ENCODE peak calls at places on chromosome 6, in ten cellular contexts. G is cardiac fibroblast, H is uterus, T is left ventricle myocardium inferior, B is choroid plexus epithelial cell, D is PC-9, R is neural progenitor cell, M is tibial artery, I is heart right ventricle, V is K562. E is an unnamed sample.

GRCh38 chr6:148501178-148501590 is 158.5 kb downstream of the SASH1 start:
- DNase-seq in G (peak), H (peak), T (no peak), B (peak), D (no peak), R (no peak), M (peak), I (peak), V (no peak), E (no peak)

GRCh38 chr6:112176175-112176574 is 78.2 kb downstream of the LAMA4 start:
- DNase-seq in G (no peak), H (no peak), T (no peak), B (no peak), D (no peak), R (no peak), M (no peak), I (no peak), V (no peak), E (no peak)

GRCh38 chr6:162343196-162343901 is 384.2 kb downstream of the PRKN start:
- DNase-seq in G (no peak), H (no peak), T (no peak), B (no peak), D (no peak), R (peak), M (no peak), I (no peak), V (no peak), E (no peak)

GRCh38 chr6:13513606-13514502 is 26.5 kb upstream of the GFOD1 start:
- DNase-seq in G (no peak), H (no peak), T (no peak), B (no peak), D (no peak), R (no peak), M (no peak), I (no peak), V (no peak), E (no peak)

GRCh38 chr6:90178294-90178678 is 118.4 kb downstream of the BACH2 start:
- DNase-seq in G (no peak), H (no peak), T (no peak), B (no peak), D (no peak), R (no peak), M (no peak), I (no peak), V (no peak), E (no peak)

GRCh38 chr6:90460067-90460466 is 126.8 kb downstream of the MAP3K7 start:
- DNase-seq in G (no peak), H (no peak), T (no peak), B (no peak), D (no peak), R (no peak), M (no peak), I (no peak), V (no peak), E (no peak)

GRCh38 chr6:163579880-163580295 is 165.4 kb downstream of the QKI start:
- DNase-seq in G (peak), H (no peak), T (no peak), B (peak), D (peak), R (peak), M (no peak), I (no peak), V (no peak), E (no peak)

GRCh38 chr6:48199502-48199901 is 88.5 kb upstream of the PTCHD4 start:
- DNase-seq in G (no peak), H (no peak), T (no peak), B (no peak), D (no peak), R (no peak), M (no peak), I (no peak), V (no peak), E (no peak)

GRCh38 chr6:35731736-35732532 is 4.9 kb upstream of the ARMC12 start:
- DNase-seq in G (peak), H (peak), T (peak), B (peak), D (peak), R (peak), M (peak), I (peak), V (peak), E (peak)

GRCh38 chr6:27591660-27592059 is 118.8 kb upstream of the ZNF184 start:
- DNase-seq in G (peak), H (no peak), T (no peak), B (peak), D (peak), R (peak), M (no peak), I (no peak), V (peak), E (no peak)

DNA sequence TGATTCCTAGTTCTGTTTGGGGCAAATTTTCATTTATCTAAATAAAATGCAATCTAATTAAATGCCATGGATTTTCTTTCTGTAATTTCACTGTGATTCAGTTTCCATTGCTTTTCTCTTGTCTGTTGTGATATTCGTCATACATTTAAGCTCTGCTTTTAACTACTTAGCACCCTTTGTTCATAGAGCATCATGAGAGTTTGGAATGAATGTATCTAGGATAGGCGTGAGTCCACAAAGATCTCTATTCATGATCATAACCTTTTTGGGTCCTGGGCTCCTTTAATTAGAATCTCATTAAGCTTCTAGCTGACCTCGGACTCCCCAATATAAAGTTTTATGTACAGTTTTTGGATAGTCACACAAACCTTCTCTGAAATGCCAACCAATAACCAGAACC is 32.9 kb downstream of the ZBTB2 start:
- DNase-seq in G (no peak), H (no peak), T (no peak), B (no peak), D (no peak), R (no peak), M (no peak), I (no peak), V (no peak), E (no peak)
- H3K4me3 ChIP-seq in G (no peak), H (no peak), T (no peak), B (no peak), D (no peak), R (no peak), M (no peak), I (no peak), V (no peak), E (no peak)

DNA sequence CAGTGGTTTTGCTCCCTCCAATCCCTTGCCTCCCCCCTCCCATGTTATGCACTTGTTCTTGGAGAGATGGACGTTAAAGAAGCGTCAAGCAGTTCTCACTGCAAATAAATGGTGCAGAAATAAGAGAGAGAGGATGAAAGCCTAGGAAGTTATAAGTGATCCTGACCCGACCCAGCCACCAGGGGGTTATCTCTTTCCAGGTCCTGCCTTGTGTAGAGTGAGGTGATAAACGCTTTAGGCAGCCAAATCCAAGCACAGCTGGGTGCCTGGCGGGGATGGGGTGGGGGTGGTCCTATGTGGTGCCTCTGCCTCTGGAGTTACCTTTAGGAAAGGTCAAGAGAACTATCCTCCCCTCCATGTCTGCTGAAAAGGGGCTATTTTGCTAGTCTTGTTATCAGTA is 9.1 kb upstream of the TFAP2A start:
- DNase-seq in G (no peak), H (no peak), T (no peak), B (no peak), D (no peak), R (no peak), M (no peak), I (no peak), V (peak), E (no peak)
- TF ChIP-seq CTCF in G (no peak), H (no peak), T (no peak), B (no peak), D (no peak), R (peak), M (no peak), I (no peak), V (peak), E (no peak)

DNA sequence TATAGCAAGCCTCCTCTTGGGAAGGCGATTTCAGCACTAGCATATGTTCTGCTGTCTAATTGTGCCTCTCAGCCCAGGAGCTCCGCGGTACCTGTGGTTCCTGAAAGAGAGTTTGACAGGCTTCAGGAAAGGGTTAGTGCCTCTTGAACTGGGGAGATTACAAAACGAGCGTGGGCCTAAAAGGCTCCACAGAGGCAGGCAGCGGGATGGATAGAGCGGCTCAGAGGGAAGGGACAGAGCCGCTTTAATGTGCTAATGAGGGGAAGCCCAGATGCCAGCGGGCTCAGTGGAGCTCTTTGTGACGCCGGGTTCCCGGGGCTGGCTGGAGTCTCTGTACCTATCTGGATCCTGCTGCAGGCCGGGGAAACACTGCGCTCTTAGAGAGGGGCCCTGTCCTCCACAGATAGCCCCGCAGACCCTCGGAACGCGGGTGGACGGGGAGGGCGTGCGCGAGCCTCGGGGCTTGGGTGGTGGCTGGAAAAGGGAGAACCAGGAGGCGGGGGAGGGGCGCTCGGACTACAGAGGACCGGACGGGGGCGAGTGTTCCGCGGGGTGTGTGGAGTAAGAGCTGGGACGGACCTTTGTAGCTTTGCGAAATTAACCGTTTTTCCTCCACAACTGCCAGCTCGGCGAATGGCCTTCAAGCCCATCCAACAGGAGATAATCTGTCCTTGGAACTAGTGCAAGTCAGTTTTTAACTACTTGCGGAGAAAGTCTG is 12.9 kb downstream of the SLC35F1 start:
- DNase-seq in G (no peak), H (peak), T (no peak), B (no peak), D (no peak), R (peak), M (no peak), I (no peak), V (no peak), E (peak)
- H3K4me3 ChIP-seq in G (no peak), H (no peak), T (peak), B (no peak), D (no peak), R (peak), M (peak), I (peak), V (no peak), E (peak)

DNA sequence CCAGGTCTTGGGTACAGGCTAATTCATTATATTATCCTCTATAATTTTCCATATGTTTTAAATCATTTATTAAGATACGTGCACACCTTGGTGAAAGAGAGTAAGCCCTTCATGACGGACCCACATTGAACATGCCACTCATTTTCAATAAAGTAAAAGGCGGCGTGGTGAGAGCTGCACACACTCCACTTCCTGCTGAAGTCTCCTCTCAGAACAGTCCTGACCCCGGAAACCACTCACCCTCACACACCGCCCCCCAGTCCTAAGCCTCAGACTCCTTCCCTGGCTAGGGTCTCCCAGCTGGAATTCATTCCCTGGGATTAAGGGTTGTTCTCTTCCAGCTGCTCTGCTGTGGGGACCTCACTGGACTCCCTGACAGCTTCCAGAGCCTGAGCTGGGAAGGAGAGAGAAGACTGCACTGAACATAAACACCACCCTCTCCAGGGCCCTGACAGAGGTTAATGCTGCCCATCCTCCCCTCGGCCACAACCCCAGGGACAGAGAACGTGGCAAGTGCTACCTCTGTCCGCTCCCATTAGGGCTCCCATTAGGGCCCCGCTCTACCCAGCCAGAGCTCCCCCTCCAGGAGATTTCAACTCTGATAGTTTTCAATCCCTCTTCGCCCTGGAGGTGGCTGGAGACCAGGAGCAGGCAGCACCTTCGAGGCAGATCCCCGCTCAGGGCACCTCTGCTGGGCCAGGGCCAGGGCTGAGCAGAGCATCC is 24.8 kb downstream of the GRM4 start:
- DNase-seq in G (no peak), H (no peak), T (no peak), B (no peak), D (no peak), R (peak), M (no peak), I (no peak), V (no peak), E (no peak)
- TF ChIP-seq CTCF in G (no peak), H (no peak), T (no peak), B (no peak), D (no peak), R (peak), M (no peak), I (no peak), V (no peak), E (no peak)

GRCh38 chr6:125793863-125794262 is 3.1 kb downstream of the NCOA7 start:
- DNase-seq in G (peak), H (no peak), T (no peak), B (no peak), D (no peak), R (no peak), M (no peak), I (no peak), V (no peak), E (no peak)
- H3K4me3 ChIP-seq in G (peak), H (no peak), T (peak), B (no peak), D (peak), R (no peak), M (no peak), I (no peak), V (no peak), E (peak)

DNA sequence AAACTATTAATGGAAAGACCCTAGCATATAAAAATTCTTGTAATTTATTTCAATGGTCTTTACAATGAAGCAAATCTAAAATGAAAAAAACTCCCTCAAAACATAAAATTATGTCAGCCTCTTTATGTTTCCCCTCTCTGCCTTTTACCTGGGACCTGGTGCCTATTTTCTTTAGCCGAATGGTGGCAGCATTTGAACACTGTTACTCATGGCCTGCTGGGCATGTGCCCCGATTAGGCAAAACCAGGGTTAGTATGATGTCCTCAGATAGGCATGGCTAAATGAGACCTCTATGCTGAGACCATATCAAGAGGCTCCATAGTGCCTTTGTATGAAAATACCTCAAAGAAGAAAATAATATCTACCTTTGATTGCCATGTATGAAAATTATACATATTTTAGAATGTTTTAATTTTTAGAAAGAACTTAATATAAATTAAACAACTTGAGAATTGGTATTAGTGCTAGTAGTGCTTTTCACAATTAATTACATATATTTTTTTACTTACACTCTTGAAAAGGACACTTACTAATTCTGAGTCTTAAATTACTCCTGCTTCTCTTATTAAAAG is 22.5 kb upstream of the C6orf58 start:
- DNase-seq in G (peak), H (no peak), T (no peak), B (peak), D (no peak), R (peak), M (no peak), I (no peak), V (no peak), E (no peak)
- TF ChIP-seq CTCF in G (peak), H (no peak), T (peak), B (peak), D (peak), R (peak), M (no peak), I (peak), V (no peak), E (peak)

GRCh38 chr6:167849846-167850459 is 23.2 kb downstream of the AFDN start:
- DNase-seq in G (peak), H (no peak), T (no peak), B (peak), D (peak), R (peak), M (no peak), I (no peak), V (no peak), E (no peak)
- H3K4me3 ChIP-seq in G (no peak), H (no peak), T (no peak), B (no peak), D (peak), R (peak), M (no peak), I (no peak), V (no peak), E (no peak)

GRCh38 chr6:152087701-152088100 is 280.2 kb downstream of the ESR1 start:
- DNase-seq in G (no peak), H (no peak), T (no peak), B (peak), D (no peak), R (no peak), M (no peak), I (no peak), V (no peak), E (no peak)

GRCh38 chr6:152087096-152087495 is 279.6 kb downstream of the ESR1 start:
- DNase-seq in G (peak), H (no peak), T (no peak), B (no peak), D (no peak), R (no peak), M (no peak), I (no peak), V (no peak), E (no peak)

GRCh38 chr6:152091851-152092341 is 284.4 kb downstream of the ESR1 start:
- DNase-seq in G (peak), H (no peak), T (no peak), B (peak), D (peak), R (no peak), M (no peak), I (no peak), V (no peak), E (no peak)

GRCh38 chr6:152091201-152091600 is 283.7 kb downstream of the ESR1 start:
- DNase-seq in G (no peak), H (no peak), T (no peak), B (peak), D (peak), R (no peak), M (no peak), I (no peak), V (no peak), E (no peak)

DNA sequence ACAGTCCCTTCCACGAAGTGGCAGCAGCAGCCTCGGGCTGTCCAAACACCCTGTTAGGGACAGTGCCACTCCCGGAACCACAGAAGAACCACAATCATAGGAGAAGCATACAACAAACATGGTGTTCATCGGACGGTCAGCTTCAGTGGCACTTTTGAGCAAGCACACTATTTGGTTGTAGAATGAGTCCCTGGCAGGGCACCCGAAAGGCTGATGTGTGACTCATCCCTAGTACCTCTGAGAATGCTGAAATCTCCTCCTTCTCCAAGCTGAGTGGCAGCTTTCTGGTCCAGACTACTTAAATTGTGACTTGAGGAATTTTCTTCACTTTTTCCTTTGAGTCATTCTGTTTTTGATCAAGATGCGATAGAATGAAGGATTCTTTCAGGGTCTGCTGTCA is 282.5 kb downstream of the ESR1 start:
- DNase-seq in G (peak), H (peak), T (peak), B (peak), D (peak), R (no peak), M (peak), I (no peak), V (no peak), E (no peak)
- TF ChIP-seq CTCF in G (no peak), H (no peak), T (no peak), B (no peak), D (no peak), R (no peak), M (no peak), I (no peak), V (no peak), E (no peak)

E was measured in dorsolateral prefrontal cortex.